ENCODE peak calls at places on chromosome 5, in ten cellular contexts. W, S, E, K, D, P, J, I, M and N are unnamed samples. For H3K79me2, the result is how much of the 10 kb centered on the place peaks cover.

GRCh38 chr5:20157089-20157488 is 169.1 kb upstream of the CDH18 start:
- DNase-seq in W (peak), S (no peak), E (no peak), K (no peak), D (peak), P (no peak), J (no peak), I (no peak), M (no peak), N (no peak)

GRCh38 chr5:152113401-152113800 is 188.8 kb upstream of the GLRA1 start:
- DNase-seq in W (no peak), S (no peak), E (no peak), K (no peak), D (no peak), P (no peak), J (no peak), I (no peak), M (no peak), N (no peak)

GRCh38 chr5:97854871-97855762 is 672.1 kb upstream of the RIOK2 start:
- DNase-seq in W (peak), S (peak), E (peak), K (peak), D (peak), P (no peak), J (no peak), I (no peak), M (no peak), N (no peak)

GRCh38 chr5:74865799-74866652 is at the start of gene FAM169A:
- DNase-seq in W (peak), S (no peak), E (peak), K (peak), D (peak), P (no peak), J (peak), I (peak), M (no peak), N (peak)

GRCh38 chr5:26009742-26010141 is 1028.6 kb downstream of the CDH9 start:
- DNase-seq in W (no peak), S (peak), E (peak), K (peak), D (no peak), P (no peak), J (peak), I (no peak), M (no peak), N (peak)

GRCh38 chr5:33299621-33300208 is 141.1 kb upstream of the TARS1 start:
- DNase-seq in W (peak), S (no peak), E (peak), K (no peak), D (peak), P (peak), J (peak), I (peak), M (no peak), N (no peak)

GRCh38 chr5:177491429-177491945 is 5.9 kb downstream of the PDLIM7 start:
- DNase-seq in W (no peak), S (no peak), E (peak), K (peak), D (no peak), P (peak), J (peak), I (peak), M (peak), N (no peak)

GRCh38 chr5:27010646-27011045 is 27.7 kb downstream of the CDH9 start:
- DNase-seq in W (no peak), S (no peak), E (no peak), K (no peak), D (peak), P (no peak), J (no peak), I (no peak), M (no peak), N (no peak)

GRCh38 chr5:91850031-91850430 is 466.9 kb upstream of the ARRDC3 start:
- DNase-seq in W (peak), S (no peak), E (no peak), K (no peak), D (peak), P (no peak), J (no peak), I (no peak), M (no peak), N (no peak)

GRCh38 chr5:65191554-65192126 is 290.1 kb downstream of the ADAMTS6 start:
- DNase-seq in W (no peak), S (no peak), E (no peak), K (no peak), D (peak), P (no peak), J (peak), I (no peak), M (no peak), N (no peak)

GRCh38 chr5:146173597-146173996 is 8.9 kb downstream of the LARS1 start:
- DNase-seq in W (no peak), S (no peak), E (no peak), K (no peak), D (no peak), P (peak), J (peak), I (no peak), M (no peak), N (no peak)

GRCh38 chr5:6731465-6732237 is 18.4 kb downstream of the TENT4A start:
- DNase-seq in W (peak), S (no peak), E (no peak), K (no peak), D (no peak), P (no peak), J (no peak), I (no peak), M (no peak), N (no peak)

GRCh38 chr5:127936439-127936972 is 147.1 kb upstream of the SLC12A2 start:
- DNase-seq in W (no peak), S (no peak), E (no peak), K (no peak), D (no peak), P (no peak), J (no peak), I (peak), M (no peak), N (peak)

GRCh38 chr5:90424245-90424644 is 14.7 kb upstream of the CETN3 start:
- DNase-seq in W (no peak), S (no peak), E (no peak), K (no peak), D (no peak), P (no peak), J (peak), I (no peak), M (no peak), N (no peak)

GRCh38 chr5:107576736-107577440 is 93.8 kb downstream of the EFNA5 start:
- DNase-seq in W (no peak), S (no peak), E (no peak), K (no peak), D (no peak), P (no peak), J (no peak), I (peak), M (no peak), N (peak)

GRCh38 chr5:176529824-176530195 is 7.4 kb downstream of the RNF44 start:
- DNase-seq in W (no peak), S (no peak), E (no peak), K (no peak), D (no peak), P (peak), J (no peak), I (no peak), M (no peak), N (no peak)

GRCh38 chr5:22850981-22851380 is 2.2 kb downstream of the CDH12 start:
- DNase-seq in W (peak), S (no peak), E (peak), K (no peak), D (no peak), P (no peak), J (no peak), I (no peak), M (no peak), N (no peak)

GRCh38 chr5:153135416-153135815 is 355.1 kb upstream of the GRIA1 start:
- DNase-seq in W (no peak), S (no peak), E (no peak), K (no peak), D (peak), P (no peak), J (no peak), I (peak), M (no peak), N (no peak)

GRCh38 chr5:169950333-169950732 is 30.0 kb downstream of the INSYN2B start:
- DNase-seq in W (no peak), S (no peak), E (no peak), K (no peak), D (no peak), P (no peak), J (no peak), I (no peak), M (no peak), N (no peak)
- H3K79me2 ChIP-seq in W (under half), S (under half), E (under half), K (under half), D (half or more), P (under half), J (under half), I (under half), M (under half), N (under half)

GRCh38 chr5:17276445-17276844 is 59.0 kb downstream of the BASP1 start:
- DNase-seq in W (no peak), S (no peak), E (no peak), K (no peak), D (no peak), P (peak), J (no peak), I (no peak), M (no peak), N (no peak)

GRCh38 chr5:17275279-17276158 is 58.1 kb downstream of the BASP1 start:
- DNase-seq in W (no peak), S (no peak), E (no peak), K (no peak), D (no peak), P (no peak), J (no peak), I (no peak), M (no peak), N (no peak)

GRCh38 chr5:17267099-17267498 is 49.7 kb downstream of the BASP1 start:
- DNase-seq in W (peak), S (no peak), E (no peak), K (no peak), D (no peak), P (peak), J (no peak), I (no peak), M (no peak), N (no peak)

GRCh38 chr5:17269201-17269600 is 51.8 kb downstream of the BASP1 start:
- DNase-seq in W (no peak), S (no peak), E (no peak), K (no peak), D (no peak), P (peak), J (no peak), I (no peak), M (no peak), N (no peak)

DNA sequence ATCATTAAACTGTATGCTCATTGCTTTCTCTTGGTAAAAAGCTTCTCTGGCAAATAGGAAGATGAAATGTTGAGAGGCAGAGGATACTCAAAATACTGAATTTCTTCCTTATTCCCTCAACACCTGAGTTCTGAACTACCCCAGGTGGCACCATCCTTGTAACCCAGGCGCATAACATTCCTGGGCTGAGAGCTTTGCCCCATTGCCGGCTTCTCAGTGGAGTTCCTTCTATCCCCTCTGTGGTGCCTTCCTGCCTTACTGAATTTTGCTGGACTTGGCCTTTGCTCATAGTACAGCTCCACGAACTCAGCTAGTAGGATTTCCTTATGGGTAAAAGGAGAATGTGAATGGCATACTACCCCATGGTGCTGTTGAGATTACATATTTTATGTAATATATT is 54.7 kb downstream of the BASP1 start:
- DNase-seq in W (no peak), S (no peak), E (no peak), K (no peak), D (no peak), P (no peak), J (no peak), I (no peak), M (no peak), N (no peak)
- H3K79me2 ChIP-seq in W (half or more), S (half or more), E (half or more), K (under half), D (half or more), P (half or more), J (under half), I (under half), M (under half), N (under half)

GRCh38 chr5:42992035-42992570 is 48.0 kb downstream of the ANXA2R start:
- DNase-seq in W (peak), S (no peak), E (peak), K (peak), D (peak), P (no peak), J (peak), I (peak), M (peak), N (peak)

GRCh38 chr5:42991477-42992034 is 48.6 kb downstream of the ANXA2R start:
- DNase-seq in W (peak), S (no peak), E (no peak), K (peak), D (peak), P (no peak), J (no peak), I (no peak), M (peak), N (no peak)

GRCh38 chr5:42994285-42995151 is 45.6 kb downstream of the ANXA2R start:
- DNase-seq in W (peak), S (no peak), E (peak), K (peak), D (peak), P (peak), J (peak), I (peak), M (peak), N (no peak)

GRCh38 chr5:42993516-42994284 is 46.4 kb downstream of the ANXA2R start:
- DNase-seq in W (peak), S (no peak), E (no peak), K (peak), D (peak), P (peak), J (peak), I (no peak), M (peak), N (no peak)

DNA sequence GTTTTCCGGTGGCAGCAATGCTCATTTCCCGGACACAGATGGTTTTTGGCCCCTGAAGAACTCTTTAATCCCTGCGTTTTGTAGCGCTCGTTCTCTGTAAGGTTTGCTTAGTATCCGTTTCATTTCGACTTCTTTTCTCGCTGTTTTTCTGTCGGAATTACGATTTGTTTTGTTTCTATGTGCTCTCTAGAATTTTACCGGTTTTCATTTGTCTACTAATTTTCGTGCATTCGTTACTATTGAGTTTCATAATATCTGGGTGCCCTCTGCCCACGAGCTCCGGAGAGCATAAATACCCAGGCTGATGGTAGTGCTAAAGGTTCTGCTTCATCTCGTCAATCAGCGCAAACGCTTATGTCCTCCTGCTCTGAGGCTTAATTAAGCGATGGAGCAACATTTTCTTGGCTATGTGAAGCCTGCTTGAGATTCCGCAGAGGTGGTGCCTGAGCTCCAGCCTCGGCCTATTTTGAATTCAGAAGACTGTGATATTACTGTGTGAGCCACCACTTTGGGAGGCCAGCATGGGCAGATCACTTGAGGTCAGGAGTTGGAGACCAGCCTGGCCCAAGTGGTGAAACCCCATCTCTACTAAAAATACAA is 44.9 kb downstream of the ANXA2R start:
- DNase-seq in W (peak), S (no peak), E (no peak), K (no peak), D (peak), P (no peak), J (no peak), I (no peak), M (peak), N (no peak)
- H3K79me2 ChIP-seq in W (under half), S (under half), E (under half), K (under half), D (under half), P (under half), J (under half), I (under half), M (under half), N (under half)

GRCh38 chr5:137190441-137190840 is 308.7 kb downstream of the SPOCK1 start:
- DNase-seq in W (no peak), S (no peak), E (no peak), K (no peak), D (peak), P (no peak), J (no peak), I (peak), M (no peak), N (no peak)

GRCh38 chr5:137192293-137192743 is 306.8 kb downstream of the SPOCK1 start:
- DNase-seq in W (no peak), S (no peak), E (no peak), K (no peak), D (peak), P (no peak), J (no peak), I (peak), M (no peak), N (no peak)

GRCh38 chr5:137194300-137194699 is 304.8 kb downstream of the SPOCK1 start:
- DNase-seq in W (no peak), S (no peak), E (no peak), K (no peak), D (no peak), P (no peak), J (no peak), I (no peak), M (no peak), N (no peak)

GRCh38 chr5:137190031-137190430 is 309.1 kb downstream of the SPOCK1 start:
- DNase-seq in W (no peak), S (no peak), E (no peak), K (no peak), D (peak), P (no peak), J (no peak), I (no peak), M (no peak), N (no peak)

GRCh38 chr5:137191179-137191578 is 307.9 kb downstream of the SPOCK1 start:
- DNase-seq in W (no peak), S (no peak), E (no peak), K (no peak), D (peak), P (no peak), J (no peak), I (no peak), M (no peak), N (no peak)
- H3K79me2 ChIP-seq in W (under half), S (under half), E (under half), K (under half), D (under half), P (under half), J (under half), I (under half), M (under half), N (under half)

GRCh38 chr5:95816803-95817202 is 5.7 kb downstream of the GLRX start:
- DNase-seq in W (no peak), S (no peak), E (no peak), K (no peak), D (no peak), P (no peak), J (no peak), I (no peak), M (no peak), N (no peak)

GRCh38 chr5:95816341-95816740 is 6.2 kb downstream of the GLRX start:
- DNase-seq in W (no peak), S (no peak), E (no peak), K (no peak), D (no peak), P (no peak), J (no peak), I (no peak), M (no peak), N (no peak)

GRCh38 chr5:95821110-95822021 is 1.2 kb downstream of the GLRX start:
- DNase-seq in W (no peak), S (no peak), E (no peak), K (no peak), D (no peak), P (peak), J (no peak), I (no peak), M (no peak), N (no peak)

GRCh38 chr5:95817430-95817829 is 5.1 kb downstream of the GLRX start:
- DNase-seq in W (no peak), S (no peak), E (no peak), K (no peak), D (peak), P (no peak), J (no peak), I (no peak), M (no peak), N (peak)

GRCh38 chr5:95818181-95819147 is 4.1 kb downstream of the GLRX start:
- DNase-seq in W (no peak), S (no peak), E (no peak), K (no peak), D (no peak), P (peak), J (no peak), I (no peak), M (no peak), N (no peak)
- H3K79me2 ChIP-seq in W (half or more), S (under half), E (half or more), K (under half), D (under half), P (half or more), J (half or more), I (under half), M (under half), N (under half)

GRCh38 chr5:60490597-60491166 is 209.3 kb downstream of the DEPDC1B start:
- DNase-seq in W (no peak), S (no peak), E (no peak), K (no peak), D (no peak), P (no peak), J (no peak), I (no peak), M (no peak), N (no peak)
- H3K79me2 ChIP-seq in W (under half), S (under half), E (under half), K (under half), D (under half), P (under half), J (under half), I (under half), M (under half), N (under half)

GRCh38 chr5:135360278-135361274 is 38.5 kb downstream of the MACROH2A1 start:
- DNase-seq in W (no peak), S (no peak), E (no peak), K (no peak), D (no peak), P (no peak), J (no peak), I (no peak), M (no peak), N (no peak)
- H3K79me2 ChIP-seq in W (under half), S (under half), E (under half), K (under half), D (under half), P (under half), J (half or more), I (half or more), M (under half), N (under half)